ENCODE peak calls at places on chromosomes 1 and 21, in seven cellular contexts. One of them, this sample, is unnamed.

GRCh38 chr1:26700711-26701110 is 4.9 kb downstream of the ARID1A start:
- DNase-seq in DND-41: no peak
- DNase-seq in endothelial cell of umbilical vein: no peak
- DNase-seq in HFF-Myc: no peak
- DNase-seq in NB4: no peak
- DNase-seq in GM23338: no peak
- DNase-seq in GM12865: peak
- DNase-seq in this sample: no peak

GRCh38 chr1:210293191-210293607 is 35.5 kb upstream of the HHAT start:
- DNase-seq in DND-41: no peak
- DNase-seq in endothelial cell of umbilical vein: no peak
- DNase-seq in HFF-Myc: peak
- DNase-seq in NB4: no peak
- DNase-seq in GM23338: no peak
- DNase-seq in GM12865: no peak
- DNase-seq in this sample: no peak

GRCh38 chr1:157360021-157360390 is 192.3 kb downstream of the FCRL5 start:
- DNase-seq in DND-41: no peak
- DNase-seq in endothelial cell of umbilical vein: no peak
- DNase-seq in HFF-Myc: no peak
- DNase-seq in NB4: no peak
- DNase-seq in GM23338: no peak
- DNase-seq in GM12865: no peak
- DNase-seq in this sample: no peak

GRCh38 chr1:184299796-184300195 is 87.0 kb upstream of the C1orf21 start:
- DNase-seq in DND-41: no peak
- DNase-seq in endothelial cell of umbilical vein: no peak
- DNase-seq in HFF-Myc: no peak
- DNase-seq in NB4: no peak
- DNase-seq in GM23338: no peak
- DNase-seq in GM12865: no peak
- DNase-seq in this sample: no peak

GRCh38 chr1:29196863-29197589 is 15.3 kb upstream of the SRSF4 start:
- DNase-seq in DND-41: no peak
- DNase-seq in endothelial cell of umbilical vein: no peak
- DNase-seq in HFF-Myc: peak
- DNase-seq in NB4: no peak
- DNase-seq in GM23338: no peak
- DNase-seq in GM12865: no peak
- DNase-seq in this sample: no peak

GRCh38 chr1:156901966-156902922 is 8.7 kb downstream of the PEAR1 start:
- DNase-seq in DND-41: no peak
- DNase-seq in endothelial cell of umbilical vein: peak
- DNase-seq in HFF-Myc: no peak
- DNase-seq in NB4: no peak
- DNase-seq in GM23338: no peak
- DNase-seq in GM12865: no peak
- DNase-seq in this sample: no peak

GRCh38 chr1:177983824-177984528 is 14.1 kb upstream of the SEC16B start:
- DNase-seq in DND-41: no peak
- DNase-seq in endothelial cell of umbilical vein: no peak
- DNase-seq in HFF-Myc: peak
- DNase-seq in NB4: no peak
- DNase-seq in GM23338: peak
- DNase-seq in GM12865: no peak
- DNase-seq in this sample: no peak

GRCh38 chr1:100959502-100960060 is 63.7 kb downstream of the SLC30A7 start:
- DNase-seq in DND-41: no peak
- DNase-seq in endothelial cell of umbilical vein: peak
- DNase-seq in HFF-Myc: no peak
- DNase-seq in NB4: no peak
- DNase-seq in GM23338: no peak
- DNase-seq in GM12865: no peak
- DNase-seq in this sample: no peak

GRCh38 chr1:47534417-47534816 is 96.6 kb downstream of the FOXD2 start:
- DNase-seq in DND-41: no peak
- DNase-seq in endothelial cell of umbilical vein: no peak
- DNase-seq in HFF-Myc: no peak
- DNase-seq in NB4: no peak
- DNase-seq in GM23338: no peak
- DNase-seq in GM12865: no peak
- DNase-seq in this sample: no peak

GRCh38 chr1:203649551-203650011 is 22.9 kb downstream of the ATP2B4 start:
- DNase-seq in DND-41: no peak
- DNase-seq in endothelial cell of umbilical vein: no peak
- DNase-seq in HFF-Myc: no peak
- DNase-seq in NB4: no peak
- DNase-seq in GM23338: no peak
- DNase-seq in GM12865: peak
- DNase-seq in this sample: no peak

GRCh38 chr21:33761104-33762036 is 119.1 kb downstream of the ITSN1 start:
- DNase-seq in DND-41: no peak
- DNase-seq in endothelial cell of umbilical vein: peak
- DNase-seq in HFF-Myc: peak
- DNase-seq in NB4: peak
- DNase-seq in GM23338: no peak
- DNase-seq in GM12865: peak
- DNase-seq in this sample: no peak

GRCh38 chr1:151831605-151832004 is at the start of gene RORC:
- DNase-seq in DND-41: no peak
- DNase-seq in endothelial cell of umbilical vein: no peak
- DNase-seq in HFF-Myc: no peak
- DNase-seq in NB4: no peak
- DNase-seq in GM23338: no peak
- DNase-seq in GM12865: no peak
- DNase-seq in this sample: no peak

GRCh38 chr1:21951576-21951870 is 14.4 kb upstream of the HSPG2 start:
- DNase-seq in DND-41: no peak
- DNase-seq in endothelial cell of umbilical vein: no peak
- DNase-seq in HFF-Myc: no peak
- DNase-seq in NB4: no peak
- DNase-seq in GM23338: no peak
- DNase-seq in GM12865: no peak
- DNase-seq in this sample: no peak

GRCh38 chr1:200178340-200178739 is 150.8 kb downstream of the NR5A2 start:
- DNase-seq in DND-41: no peak
- DNase-seq in endothelial cell of umbilical vein: peak
- DNase-seq in HFF-Myc: no peak
- DNase-seq in NB4: no peak
- DNase-seq in GM23338: no peak
- DNase-seq in GM12865: no peak
- DNase-seq in this sample: no peak

GRCh38 chr1:234957330-234958065 is 171.1 kb downstream of the TOMM20 start:
- DNase-seq in DND-41: no peak
- DNase-seq in endothelial cell of umbilical vein: peak
- DNase-seq in HFF-Myc: peak
- DNase-seq in NB4: peak
- DNase-seq in GM23338: peak
- DNase-seq in GM12865: no peak
- DNase-seq in this sample: no peak

GRCh38 chr1:94382163-94382562 is 36.0 kb upstream of the ABCD3 start:
- DNase-seq in DND-41: peak
- DNase-seq in endothelial cell of umbilical vein: no peak
- DNase-seq in HFF-Myc: no peak
- DNase-seq in NB4: peak
- DNase-seq in GM23338: no peak
- DNase-seq in GM12865: no peak
- DNase-seq in this sample: no peak

GRCh38 chr1:198686069-198686728 is 47.4 kb downstream of the PTPRC start:
- DNase-seq in DND-41: no peak
- DNase-seq in endothelial cell of umbilical vein: peak
- DNase-seq in HFF-Myc: no peak
- DNase-seq in NB4: peak
- DNase-seq in GM23338: peak
- DNase-seq in GM12865: peak
- DNase-seq in this sample: no peak

GRCh38 chr21:26652891-26653290 is 79.8 kb upstream of the CYYR1 start:
- DNase-seq in DND-41: no peak
- DNase-seq in endothelial cell of umbilical vein: no peak
- DNase-seq in HFF-Myc: no peak
- DNase-seq in NB4: no peak
- DNase-seq in GM23338: no peak
- DNase-seq in GM12865: no peak
- DNase-seq in this sample: no peak

DNA sequence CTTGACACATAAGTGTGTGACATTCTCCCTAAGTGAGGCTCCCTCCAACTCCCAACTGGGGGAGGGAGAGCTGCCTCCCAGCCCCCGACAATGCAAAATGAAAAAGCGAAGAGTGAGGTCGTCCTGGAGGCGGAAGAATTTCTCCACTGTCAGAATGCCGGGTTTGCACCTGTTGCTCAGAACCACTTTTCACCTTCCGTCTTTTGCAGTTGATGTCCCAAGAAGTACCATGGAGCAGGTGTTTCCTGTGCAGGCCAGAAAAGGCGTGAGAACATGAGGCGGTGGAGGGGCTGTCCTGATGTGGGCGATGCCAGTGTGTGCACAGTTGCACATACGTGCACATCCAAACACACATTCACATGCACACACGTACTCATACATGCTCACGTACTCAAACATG is 158.6 kb upstream of the AJAP1 start:
- DNase-seq in DND-41: no peak
- DNase-seq in endothelial cell of umbilical vein: no peak
- DNase-seq in HFF-Myc: no peak
- DNase-seq in NB4: no peak
- DNase-seq in GM23338: no peak
- DNase-seq in GM12865: no peak
- DNase-seq in this sample: no peak
- TF ChIP-seq CTCF in DND-41: no peak
- TF ChIP-seq CTCF in endothelial cell of umbilical vein: no peak
- TF ChIP-seq CTCF in HFF-Myc: no peak
- TF ChIP-seq CTCF in NB4: no peak
- TF ChIP-seq CTCF in GM23338: no peak
- TF ChIP-seq CTCF in GM12865: no peak
- TF ChIP-seq CTCF in this sample: no peak

GRCh38 chr1:241639040-241639652 is 1.0 kb downstream of the CHML start:
- DNase-seq in DND-41: no peak
- DNase-seq in endothelial cell of umbilical vein: peak
- DNase-seq in HFF-Myc: no peak
- DNase-seq in NB4: peak
- DNase-seq in GM23338: no peak
- DNase-seq in GM12865: peak
- DNase-seq in this sample: peak

GRCh38 chr1:241640149-241640866 is at the start of the genes CHML and OPN3:
- DNase-seq in DND-41: peak
- DNase-seq in endothelial cell of umbilical vein: peak
- DNase-seq in HFF-Myc: no peak
- DNase-seq in NB4: peak
- DNase-seq in GM23338: peak
- DNase-seq in GM12865: peak
- DNase-seq in this sample: peak

GRCh38 chr1:241638091-241638682 is 2.0 kb downstream of the CHML start:
- DNase-seq in DND-41: no peak
- DNase-seq in endothelial cell of umbilical vein: no peak
- DNase-seq in HFF-Myc: no peak
- DNase-seq in NB4: no peak
- DNase-seq in GM23338: no peak
- DNase-seq in GM12865: no peak
- DNase-seq in this sample: no peak

GRCh38 chr1:241640867-241641542 is 836 bp upstream of the CHML start:
- DNase-seq in DND-41: no peak
- DNase-seq in endothelial cell of umbilical vein: no peak
- DNase-seq in HFF-Myc: no peak
- DNase-seq in NB4: peak
- DNase-seq in GM23338: no peak
- DNase-seq in GM12865: no peak
- DNase-seq in this sample: no peak

GRCh38 chr1:241639653-241640148 is 468 bp downstream of the CHML start:
- DNase-seq in DND-41: peak
- DNase-seq in endothelial cell of umbilical vein: peak
- DNase-seq in HFF-Myc: no peak
- DNase-seq in NB4: peak
- DNase-seq in GM23338: peak
- DNase-seq in GM12865: peak
- DNase-seq in this sample: no peak
- TF ChIP-seq CTCF in DND-41: no peak
- TF ChIP-seq CTCF in endothelial cell of umbilical vein: no peak
- TF ChIP-seq CTCF in HFF-Myc: no peak
- TF ChIP-seq CTCF in NB4: no peak
- TF ChIP-seq CTCF in GM23338: no peak
- TF ChIP-seq CTCF in GM12865: no peak
- TF ChIP-seq CTCF in this sample: no peak

DNA sequence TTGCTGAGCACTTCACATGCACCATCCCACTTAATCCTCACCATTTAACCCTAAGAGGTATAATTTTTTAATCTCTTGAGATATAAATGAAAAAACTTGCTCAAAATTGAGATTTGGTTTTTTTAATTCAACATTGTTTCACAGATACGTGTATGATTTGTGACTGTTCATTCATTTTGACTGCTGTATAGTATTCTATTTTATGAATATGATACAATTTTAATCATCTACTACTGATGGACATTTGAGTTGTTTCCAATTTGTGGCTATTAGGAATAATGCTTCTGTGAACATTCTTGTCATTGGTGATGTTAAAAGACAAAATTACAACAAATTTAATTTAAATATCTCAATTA is 617 bp upstream of the ZMYM6 start:
- DNase-seq in DND-41: no peak
- DNase-seq in endothelial cell of umbilical vein: no peak
- DNase-seq in HFF-Myc: no peak
- DNase-seq in NB4: no peak
- DNase-seq in GM23338: no peak
- DNase-seq in GM12865: no peak
- DNase-seq in this sample: no peak
- TF ChIP-seq CTCF in DND-41: no peak
- TF ChIP-seq CTCF in endothelial cell of umbilical vein: no peak
- TF ChIP-seq CTCF in HFF-Myc: no peak
- TF ChIP-seq CTCF in NB4: no peak
- TF ChIP-seq CTCF in GM23338: no peak
- TF ChIP-seq CTCF in GM12865: no peak
- TF ChIP-seq CTCF in this sample: no peak

GRCh38 chr1:245512181-245512888 is 357.6 kb downstream of the KIF26B start:
- DNase-seq in DND-41: no peak
- DNase-seq in endothelial cell of umbilical vein: no peak
- DNase-seq in HFF-Myc: no peak
- DNase-seq in NB4: no peak
- DNase-seq in GM23338: no peak
- DNase-seq in GM12865: no peak
- DNase-seq in this sample: no peak

GRCh38 chr1:245516178-245516829 is 361.5 kb downstream of the KIF26B start:
- DNase-seq in DND-41: no peak
- DNase-seq in endothelial cell of umbilical vein: no peak
- DNase-seq in HFF-Myc: no peak
- DNase-seq in NB4: peak
- DNase-seq in GM23338: peak
- DNase-seq in GM12865: no peak
- DNase-seq in this sample: no peak

DNA sequence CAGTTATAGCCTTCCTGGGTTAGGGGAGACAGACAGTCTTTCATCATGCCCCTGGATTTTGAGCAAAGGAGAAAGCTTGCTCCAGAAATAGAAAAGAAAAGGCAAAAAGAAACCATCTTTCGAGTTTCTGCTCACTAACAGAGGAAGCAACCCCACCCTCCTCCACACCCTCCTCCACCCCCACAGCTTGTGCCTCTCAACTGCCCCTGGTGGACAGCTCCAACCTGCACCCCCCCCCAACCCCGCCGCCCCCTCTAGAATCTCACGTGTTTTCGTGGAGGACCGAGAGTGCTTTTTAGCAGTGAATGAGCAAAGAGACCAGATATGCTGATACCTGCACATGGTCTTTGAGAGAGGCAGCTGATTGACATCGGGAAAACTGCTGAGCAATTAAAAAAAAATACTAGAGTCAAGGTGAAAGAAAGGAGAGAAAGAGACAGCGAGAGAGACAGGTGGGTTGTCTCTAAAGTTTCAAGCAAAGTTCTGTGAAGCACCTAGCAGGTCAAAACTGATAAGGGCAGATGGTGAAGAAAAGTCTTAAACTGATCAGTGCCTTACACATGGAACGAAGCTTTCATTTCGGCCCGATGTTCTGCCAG is 358.3 kb downstream of the KIF26B start:
- DNase-seq in DND-41: no peak
- DNase-seq in endothelial cell of umbilical vein: no peak
- DNase-seq in HFF-Myc: no peak
- DNase-seq in NB4: peak
- DNase-seq in GM23338: peak
- DNase-seq in GM12865: peak
- DNase-seq in this sample: peak
- TF ChIP-seq CTCF in DND-41: no peak
- TF ChIP-seq CTCF in endothelial cell of umbilical vein: no peak
- TF ChIP-seq CTCF in HFF-Myc: peak
- TF ChIP-seq CTCF in NB4: no peak
- TF ChIP-seq CTCF in GM23338: peak
- TF ChIP-seq CTCF in GM12865: peak
- TF ChIP-seq CTCF in this sample: no peak